ENCODE peak calls at places on chromosomes 11 and 22, in six cellular contexts. Y, B, F, V, S and J are unnamed samples.

GRCh38 chr22:25747245-25747944 is 5.4 kb downstream of the MYO18B start:
- DNase-seq in Y (peak), B (no peak), F (no peak), V (peak), S (peak), J (no peak)

GRCh38 chr11:118908264-118908663 is 17.5 kb downstream of the BCL9L start:
- DNase-seq in Y (no peak), B (no peak), F (no peak), V (no peak), S (no peak), J (peak)

GRCh38 chr11:35357893-35358292 is 61.5 kb downstream of the SLC1A2 start:
- DNase-seq in Y (no peak), B (no peak), F (no peak), V (peak), S (no peak), J (no peak)

GRCh38 chr11:109390752-109391151 is 31.2 kb upstream of the C11orf87 start:
- DNase-seq in Y (no peak), B (no peak), F (no peak), V (no peak), S (no peak), J (no peak)

GRCh38 chr11:40062616-40063015 is 1396.8 kb downstream of the LRRC4C start:
- DNase-seq in Y (no peak), B (no peak), F (no peak), V (no peak), S (no peak), J (no peak)

GRCh38 chr11:79082280-79082679 is 358.6 kb downstream of the TENM4 start:
- DNase-seq in Y (no peak), B (no peak), F (no peak), V (no peak), S (no peak), J (no peak)

GRCh38 chr11:17197431-17197898 is 10.3 kb downstream of the PIK3C2A start:
- DNase-seq in Y (no peak), B (no peak), F (no peak), V (peak), S (peak), J (no peak)

GRCh38 chr11:3147257-3147619 is 17.9 kb downstream of the OSBPL5 start:
- DNase-seq in Y (no peak), B (no peak), F (no peak), V (peak), S (peak), J (no peak)

GRCh38 chr11:7514099-7514725 is 413 bp downstream of the PPFIBP2 start:
- DNase-seq in Y (no peak), B (no peak), F (no peak), V (no peak), S (peak), J (no peak)

GRCh38 chr11:124876818-124877630 is 11.8 kb downstream of the ROBO3 start:
- DNase-seq in Y (no peak), B (no peak), F (no peak), V (no peak), S (no peak), J (no peak)

GRCh38 chr11:65280646-65281045 is 18.9 kb downstream of the POLA2 start:
- DNase-seq in Y (no peak), B (no peak), F (no peak), V (peak), S (no peak), J (no peak)